ENCODE peak calls at places on chromosomes 1 and 21, in ten cellular contexts. One of them, this sample, is unnamed.

GRCh38 chr21:31414601-31415000 is 70.5 kb upstream of the TIAM1 start:
- DNase-seq in psoas muscle: no peak
- DNase-seq in thyroid gland: no peak
- DNase-seq in fibroblast of lung: no peak
- DNase-seq in body of pancreas: no peak
- DNase-seq in heart left ventricle: no peak
- DNase-seq in AG09309: no peak
- DNase-seq in AG04450: no peak
- DNase-seq in lower lobe of right lung: no peak
- DNase-seq in endodermal cell: no peak
- DNase-seq in this sample: no peak

GRCh38 chr1:193260056-193260750 is 73.8 kb upstream of the B3GALT2 start:
- DNase-seq in psoas muscle: no peak
- DNase-seq in thyroid gland: no peak
- DNase-seq in fibroblast of lung: peak
- DNase-seq in body of pancreas: no peak
- DNase-seq in heart left ventricle: no peak
- DNase-seq in AG09309: no peak
- DNase-seq in AG04450: peak
- DNase-seq in lower lobe of right lung: no peak
- DNase-seq in endodermal cell: no peak
- DNase-seq in this sample: no peak

GRCh38 chr1:63662056-63662836 is 69.0 kb downstream of the PGM1 start:
- DNase-seq in psoas muscle: peak
- DNase-seq in thyroid gland: no peak
- DNase-seq in fibroblast of lung: peak
- DNase-seq in body of pancreas: peak
- DNase-seq in heart left ventricle: peak
- DNase-seq in AG09309: peak
- DNase-seq in AG04450: no peak
- DNase-seq in lower lobe of right lung: no peak
- DNase-seq in endodermal cell: peak
- DNase-seq in this sample: no peak

GRCh38 chr1:94978401-94978800 is 51.5 kb upstream of the CNN3 start:
- DNase-seq in psoas muscle: no peak
- DNase-seq in thyroid gland: no peak
- DNase-seq in fibroblast of lung: no peak
- DNase-seq in body of pancreas: no peak
- DNase-seq in heart left ventricle: no peak
- DNase-seq in AG09309: no peak
- DNase-seq in AG04450: no peak
- DNase-seq in lower lobe of right lung: no peak
- DNase-seq in endodermal cell: no peak
- DNase-seq in this sample: no peak

GRCh38 chr1:51324271-51325010 is 5.9 kb downstream of the TTC39A start:
- DNase-seq in psoas muscle: no peak
- DNase-seq in thyroid gland: peak
- DNase-seq in fibroblast of lung: no peak
- DNase-seq in body of pancreas: no peak
- DNase-seq in heart left ventricle: no peak
- DNase-seq in AG09309: no peak
- DNase-seq in AG04450: no peak
- DNase-seq in lower lobe of right lung: no peak
- DNase-seq in endodermal cell: no peak
- DNase-seq in this sample: no peak

GRCh38 chr1:156556354-156556753 is 16.0 kb downstream of the IQGAP3 start:
- DNase-seq in psoas muscle: no peak
- DNase-seq in thyroid gland: no peak
- DNase-seq in fibroblast of lung: no peak
- DNase-seq in body of pancreas: no peak
- DNase-seq in heart left ventricle: no peak
- DNase-seq in AG09309: no peak
- DNase-seq in AG04450: no peak
- DNase-seq in lower lobe of right lung: no peak
- DNase-seq in endodermal cell: no peak
- DNase-seq in this sample: no peak

GRCh38 chr1:37794372-37795339 is 1.0 kb downstream of the MANEAL start:
- DNase-seq in psoas muscle: no peak
- DNase-seq in thyroid gland: no peak
- DNase-seq in fibroblast of lung: no peak
- DNase-seq in body of pancreas: no peak
- DNase-seq in heart left ventricle: peak
- DNase-seq in AG09309: no peak
- DNase-seq in AG04450: no peak
- DNase-seq in lower lobe of right lung: no peak
- DNase-seq in endodermal cell: peak
- DNase-seq in this sample: no peak

GRCh38 chr21:34890724-34891609 is 158.1 kb downstream of the RUNX1 start:
- DNase-seq in psoas muscle: peak
- DNase-seq in thyroid gland: no peak
- DNase-seq in fibroblast of lung: peak
- DNase-seq in body of pancreas: peak
- DNase-seq in heart left ventricle: peak
- DNase-seq in AG09309: no peak
- DNase-seq in AG04450: no peak
- DNase-seq in lower lobe of right lung: peak
- DNase-seq in endodermal cell: peak
- DNase-seq in this sample: no peak

GRCh38 chr1:77218477-77219165 is 609 bp downstream of the PIGK start:
- DNase-seq in psoas muscle: no peak
- DNase-seq in thyroid gland: no peak
- DNase-seq in fibroblast of lung: peak
- DNase-seq in body of pancreas: no peak
- DNase-seq in heart left ventricle: no peak
- DNase-seq in AG09309: no peak
- DNase-seq in AG04450: no peak
- DNase-seq in lower lobe of right lung: no peak
- DNase-seq in endodermal cell: no peak
- DNase-seq in this sample: no peak

GRCh38 chr1:91120915-91121314 is 99.1 kb upstream of the ZNF644 start:
- DNase-seq in psoas muscle: no peak
- DNase-seq in thyroid gland: no peak
- DNase-seq in fibroblast of lung: no peak
- DNase-seq in body of pancreas: no peak
- DNase-seq in heart left ventricle: no peak
- DNase-seq in AG09309: no peak
- DNase-seq in AG04450: no peak
- DNase-seq in lower lobe of right lung: no peak
- DNase-seq in endodermal cell: peak
- DNase-seq in this sample: no peak

GRCh38 chr1:117857434-117857833 is 72.0 kb downstream of the GDAP2 start:
- DNase-seq in psoas muscle: no peak
- DNase-seq in thyroid gland: no peak
- DNase-seq in fibroblast of lung: no peak
- DNase-seq in body of pancreas: no peak
- DNase-seq in heart left ventricle: no peak
- DNase-seq in AG09309: no peak
- DNase-seq in AG04450: no peak
- DNase-seq in lower lobe of right lung: no peak
- DNase-seq in endodermal cell: no peak
- DNase-seq in this sample: peak

GRCh38 chr1:90402893-90403849 is 313.9 kb downstream of the BARHL2 start:
- DNase-seq in psoas muscle: no peak
- DNase-seq in thyroid gland: no peak
- DNase-seq in fibroblast of lung: peak
- DNase-seq in body of pancreas: peak
- DNase-seq in heart left ventricle: no peak
- DNase-seq in AG09309: peak
- DNase-seq in AG04450: peak
- DNase-seq in lower lobe of right lung: no peak
- DNase-seq in endodermal cell: peak
- DNase-seq in this sample: peak

GRCh38 chr1:203069028-203069804 is 16.6 kb downstream of the MYOG start:
- DNase-seq in psoas muscle: peak
- DNase-seq in thyroid gland: no peak
- DNase-seq in fibroblast of lung: peak
- DNase-seq in body of pancreas: no peak
- DNase-seq in heart left ventricle: peak
- DNase-seq in AG09309: peak
- DNase-seq in AG04450: no peak
- DNase-seq in lower lobe of right lung: no peak
- DNase-seq in endodermal cell: no peak
- DNase-seq in this sample: no peak

GRCh38 chr1:96418969-96419368 is 302.6 kb upstream of the PTBP2 start:
- DNase-seq in psoas muscle: no peak
- DNase-seq in thyroid gland: no peak
- DNase-seq in fibroblast of lung: peak
- DNase-seq in body of pancreas: no peak
- DNase-seq in heart left ventricle: no peak
- DNase-seq in AG09309: no peak
- DNase-seq in AG04450: no peak
- DNase-seq in lower lobe of right lung: no peak
- DNase-seq in endodermal cell: no peak
- DNase-seq in this sample: no peak

GRCh38 chr1:113947388-113948107 is 18.4 kb downstream of the HIPK1 start:
- DNase-seq in psoas muscle: no peak
- DNase-seq in thyroid gland: no peak
- DNase-seq in fibroblast of lung: peak
- DNase-seq in body of pancreas: no peak
- DNase-seq in heart left ventricle: no peak
- DNase-seq in AG09309: no peak
- DNase-seq in AG04450: no peak
- DNase-seq in lower lobe of right lung: no peak
- DNase-seq in endodermal cell: no peak
- DNase-seq in this sample: no peak
- H3K4me3 ChIP-seq in psoas muscle: peak
- H3K4me3 ChIP-seq in thyroid gland: no peak
- H3K4me3 ChIP-seq in fibroblast of lung: no peak
- H3K4me3 ChIP-seq in body of pancreas: no peak
- H3K4me3 ChIP-seq in heart left ventricle: no peak
- H3K4me3 ChIP-seq in AG09309: no peak
- H3K4me3 ChIP-seq in AG04450: no peak
- H3K4me3 ChIP-seq in lower lobe of right lung: no peak
- H3K4me3 ChIP-seq in endodermal cell: peak
- H3K4me3 ChIP-seq in this sample: no peak

DNA sequence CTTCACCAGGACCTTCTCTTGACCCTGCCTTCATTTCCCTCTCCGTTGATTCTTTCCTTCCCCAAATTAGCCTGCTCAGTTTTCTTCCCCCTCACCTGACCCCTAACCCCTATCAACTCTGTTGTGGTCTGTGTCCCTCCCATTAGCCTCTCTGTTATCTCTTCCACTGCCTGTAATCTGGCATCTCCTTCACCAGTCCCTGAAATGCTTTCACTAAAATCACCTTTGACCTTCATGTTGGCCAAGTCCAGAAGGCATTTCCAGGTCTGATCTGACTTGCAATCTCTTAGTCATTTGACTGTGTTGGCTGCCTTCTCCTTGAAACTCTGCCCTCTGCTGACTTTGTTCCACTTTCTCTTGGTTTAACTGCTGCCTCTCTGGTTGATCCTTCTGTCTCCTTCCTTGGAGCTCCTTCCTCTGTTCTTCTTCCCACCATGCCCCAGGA is 28.2 kb downstream of the ATP8B2 start:
- DNase-seq in psoas muscle: no peak
- DNase-seq in thyroid gland: peak
- DNase-seq in fibroblast of lung: peak
- DNase-seq in body of pancreas: peak
- DNase-seq in heart left ventricle: no peak
- DNase-seq in AG09309: no peak
- DNase-seq in AG04450: no peak
- DNase-seq in lower lobe of right lung: no peak
- DNase-seq in endodermal cell: peak
- DNase-seq in this sample: no peak
- TF ChIP-seq CTCF in psoas muscle: peak
- TF ChIP-seq CTCF in thyroid gland: no peak
- TF ChIP-seq CTCF in fibroblast of lung: peak
- TF ChIP-seq CTCF in body of pancreas: no peak
- TF ChIP-seq CTCF in heart left ventricle: peak
- TF ChIP-seq CTCF in AG09309: peak
- TF ChIP-seq CTCF in AG04450: peak
- TF ChIP-seq CTCF in lower lobe of right lung: peak
- TF ChIP-seq CTCF in endodermal cell: peak
- TF ChIP-seq CTCF in this sample: peak

GRCh38 chr1:113219828-113220227 is 146.8 kb downstream of the LRIG2 start:
- DNase-seq in psoas muscle: no peak
- DNase-seq in thyroid gland: no peak
- DNase-seq in fibroblast of lung: no peak
- DNase-seq in body of pancreas: no peak
- DNase-seq in heart left ventricle: no peak
- DNase-seq in AG09309: no peak
- DNase-seq in AG04450: no peak
- DNase-seq in lower lobe of right lung: no peak
- DNase-seq in endodermal cell: no peak
- DNase-seq in this sample: no peak

GRCh38 chr1:113219377-113219776 is 146.4 kb downstream of the LRIG2 start:
- DNase-seq in psoas muscle: no peak
- DNase-seq in thyroid gland: no peak
- DNase-seq in fibroblast of lung: no peak
- DNase-seq in body of pancreas: no peak
- DNase-seq in heart left ventricle: no peak
- DNase-seq in AG09309: no peak
- DNase-seq in AG04450: no peak
- DNase-seq in lower lobe of right lung: no peak
- DNase-seq in endodermal cell: peak
- DNase-seq in this sample: no peak

GRCh38 chr1:113226118-113226517 is 153.1 kb downstream of the LRIG2 start:
- DNase-seq in psoas muscle: no peak
- DNase-seq in thyroid gland: no peak
- DNase-seq in fibroblast of lung: peak
- DNase-seq in body of pancreas: no peak
- DNase-seq in heart left ventricle: peak
- DNase-seq in AG09309: no peak
- DNase-seq in AG04450: no peak
- DNase-seq in lower lobe of right lung: no peak
- DNase-seq in endodermal cell: no peak
- DNase-seq in this sample: no peak

GRCh38 chr1:113223546-113223945 is 150.5 kb downstream of the LRIG2 start:
- DNase-seq in psoas muscle: peak
- DNase-seq in thyroid gland: no peak
- DNase-seq in fibroblast of lung: peak
- DNase-seq in body of pancreas: peak
- DNase-seq in heart left ventricle: peak
- DNase-seq in AG09309: no peak
- DNase-seq in AG04450: no peak
- DNase-seq in lower lobe of right lung: no peak
- DNase-seq in endodermal cell: peak
- DNase-seq in this sample: no peak

GRCh38 chr1:113223040-113223439 is 150.0 kb downstream of the LRIG2 start:
- DNase-seq in psoas muscle: no peak
- DNase-seq in thyroid gland: no peak
- DNase-seq in fibroblast of lung: no peak
- DNase-seq in body of pancreas: no peak
- DNase-seq in heart left ventricle: no peak
- DNase-seq in AG09309: no peak
- DNase-seq in AG04450: no peak
- DNase-seq in lower lobe of right lung: no peak
- DNase-seq in endodermal cell: no peak
- DNase-seq in this sample: no peak
- H3K4me3 ChIP-seq in psoas muscle: no peak
- H3K4me3 ChIP-seq in thyroid gland: no peak
- H3K4me3 ChIP-seq in fibroblast of lung: no peak
- H3K4me3 ChIP-seq in body of pancreas: no peak
- H3K4me3 ChIP-seq in heart left ventricle: no peak
- H3K4me3 ChIP-seq in AG09309: no peak
- H3K4me3 ChIP-seq in AG04450: no peak
- H3K4me3 ChIP-seq in lower lobe of right lung: no peak
- H3K4me3 ChIP-seq in endodermal cell: no peak
- H3K4me3 ChIP-seq in this sample: no peak

DNA sequence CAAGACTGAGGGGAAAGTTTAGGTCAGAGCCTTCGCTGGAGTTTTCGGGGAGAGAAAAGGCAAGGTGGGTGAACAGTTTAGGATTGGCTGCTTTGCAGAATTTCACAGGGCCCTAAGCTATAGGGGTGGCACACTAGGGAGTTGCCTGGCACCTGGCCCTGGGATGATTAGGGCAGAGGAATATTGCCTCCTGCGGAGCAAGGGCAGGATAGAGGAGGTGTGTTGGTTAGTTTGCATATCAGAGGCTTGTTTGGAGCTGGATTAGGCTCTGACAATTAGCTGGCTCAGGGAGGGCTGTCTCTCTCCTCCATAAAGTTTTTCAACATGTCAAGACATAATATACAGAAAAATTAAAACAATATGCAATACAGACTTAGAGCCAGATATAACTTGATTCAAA is 436.4 kb downstream of the DISC1 start:
- DNase-seq in psoas muscle: no peak
- DNase-seq in thyroid gland: no peak
- DNase-seq in fibroblast of lung: no peak
- DNase-seq in body of pancreas: no peak
- DNase-seq in heart left ventricle: no peak
- DNase-seq in AG09309: no peak
- DNase-seq in AG04450: no peak
- DNase-seq in lower lobe of right lung: no peak
- DNase-seq in endodermal cell: peak
- DNase-seq in this sample: no peak
- TF ChIP-seq CTCF in psoas muscle: no peak
- TF ChIP-seq CTCF in thyroid gland: no peak
- TF ChIP-seq CTCF in fibroblast of lung: no peak
- TF ChIP-seq CTCF in body of pancreas: no peak
- TF ChIP-seq CTCF in heart left ventricle: no peak
- TF ChIP-seq CTCF in AG09309: no peak
- TF ChIP-seq CTCF in AG04450: no peak
- TF ChIP-seq CTCF in lower lobe of right lung: no peak
- TF ChIP-seq CTCF in endodermal cell: no peak
- TF ChIP-seq CTCF in this sample: no peak